ENCODE peak calls at places on chromosomes 4 and X, in ten cellular contexts. M is HepG2; H is tibial nerve; Q is right atrium auricular region; L is mammary epithelial cell; S is breast epithelium; Y is CD4-positive, alpha-beta T cell; O is GM23248; J is left ventricle myocardium inferior; A is cardiac muscle cell. E is an unnamed sample.

GRCh38 chrX:120302434-120302833 is 8.8 kb downstream of the TMEM255A start:
- DNase-seq in M (no peak), H (no peak), Q (no peak), L (peak), S (no peak), Y (peak), O (no peak), J (no peak), A (no peak), E (no peak)

GRCh38 chr4:84683065-84683464 is 100.1 kb downstream of the CDS1 start:
- DNase-seq in M (no peak), H (no peak), Q (no peak), L (no peak), S (no peak), Y (no peak), O (no peak), J (no peak), A (no peak), E (no peak)

GRCh38 chrX:23981222-23981621 is 45.8 kb downstream of the KLHL15 start:
- DNase-seq in M (no peak), H (no peak), Q (no peak), L (no peak), S (no peak), Y (no peak), O (no peak), J (no peak), A (no peak), E (no peak)

GRCh38 chr4:25523405-25523804 is 132.2 kb upstream of the SLC34A2 start:
- DNase-seq in M (peak), H (no peak), Q (no peak), L (no peak), S (no peak), Y (no peak), O (peak), J (no peak), A (peak), E (no peak)

GRCh38 chrX:5842601-5843000 is 386.1 kb downstream of the NLGN4X start:
- DNase-seq in M (no peak), H (no peak), Q (no peak), L (peak), S (no peak), Y (no peak), O (no peak), J (no peak), A (no peak), E (no peak)

GRCh38 chr4:144343143-144343755 is 202.7 kb upstream of the GYPA start:
- DNase-seq in M (no peak), H (no peak), Q (no peak), L (no peak), S (no peak), Y (no peak), O (peak), J (no peak), A (no peak), E (no peak)

GRCh38 chr4:88333741-88334405 is 44.8 kb upstream of the HERC6 start:
- DNase-seq in M (no peak), H (no peak), Q (no peak), L (peak), S (no peak), Y (no peak), O (peak), J (no peak), A (peak), E (no peak)

GRCh38 chr4:173534439-173534838 is 4.4 kb upstream of the HAND2 start:
- DNase-seq in M (no peak), H (no peak), Q (no peak), L (no peak), S (no peak), Y (no peak), O (peak), J (no peak), A (no peak), E (no peak)

GRCh38 chrX:54413753-54414152 is 26.5 kb upstream of the TSR2 start:
- DNase-seq in M (peak), H (no peak), Q (no peak), L (no peak), S (no peak), Y (no peak), O (peak), J (no peak), A (peak), E (no peak)

GRCh38 chrX:155577682-155578081 is 35.1 kb downstream of the TMLHE start:
- DNase-seq in M (no peak), H (no peak), Q (no peak), L (no peak), S (no peak), Y (no peak), O (no peak), J (no peak), A (no peak), E (no peak)

GRCh38 chr4:41437264-41437566 is 100.7 kb upstream of the LIMCH1 start:
- DNase-seq in M (no peak), H (no peak), Q (no peak), L (no peak), S (no peak), Y (no peak), O (no peak), J (no peak), A (no peak), E (no peak)

GRCh38 chr4:155967098-155967497 is 13.4 kb upstream of the CTSO start:
- DNase-seq in M (no peak), H (no peak), Q (no peak), L (no peak), S (no peak), Y (no peak), O (peak), J (no peak), A (no peak), E (no peak)

GRCh38 chr4:184882276-184882675 is 56.5 kb upstream of the ACSL1 start:
- DNase-seq in M (no peak), H (no peak), Q (no peak), L (no peak), S (no peak), Y (no peak), O (no peak), J (no peak), A (no peak), E (no peak)

GRCh38 chrX:132592880-132593279 is 104.0 kb upstream of the MBNL3 start:
- DNase-seq in M (peak), H (no peak), Q (no peak), L (no peak), S (no peak), Y (no peak), O (peak), J (no peak), A (peak), E (no peak)

GRCh38 chrX:94365736-94366135 is 691.7 kb downstream of the FAM133A start:
- DNase-seq in M (no peak), H (no peak), Q (no peak), L (no peak), S (no peak), Y (no peak), O (no peak), J (no peak), A (no peak), E (no peak)

GRCh38 chr4:102501635-102502382 is 650 bp downstream of the NFKB1 start:
- DNase-seq in M (peak), H (peak), Q (peak), L (peak), S (peak), Y (peak), O (peak), J (peak), A (peak), E (peak)
- H3K27ac ChIP-seq in M (peak), H (peak), Q (peak), L (peak), S (peak), Y (peak), O (peak), J (peak), A (peak), E (peak)

GRCh38 chr4:80207172-80207583 is 9.9 kb downstream of the PRDM8 start:
- DNase-seq in M (no peak), H (no peak), Q (no peak), L (no peak), S (no peak), Y (no peak), O (no peak), J (no peak), A (no peak), E (no peak)

GRCh38 chr4:80206111-80206510 is 8.8 kb downstream of the PRDM8 start:
- DNase-seq in M (no peak), H (no peak), Q (no peak), L (no peak), S (no peak), Y (no peak), O (no peak), J (no peak), A (no peak), E (no peak)

GRCh38 chr4:80208606-80209005 is 11.3 kb downstream of the PRDM8 start:
- DNase-seq in M (no peak), H (no peak), Q (no peak), L (no peak), S (no peak), Y (no peak), O (no peak), J (no peak), A (no peak), E (no peak)

GRCh38 chr4:80206541-80207171 is 9.4 kb downstream of the PRDM8 start:
- DNase-seq in M (no peak), H (no peak), Q (peak), L (no peak), S (no peak), Y (no peak), O (no peak), J (peak), A (peak), E (no peak)

GRCh38 chr4:80207664-80208063 is 10.4 kb downstream of the PRDM8 start:
- DNase-seq in M (no peak), H (no peak), Q (no peak), L (no peak), S (no peak), Y (no peak), O (no peak), J (no peak), A (no peak), E (no peak)
- H3K27ac ChIP-seq in M (no peak), H (no peak), Q (no peak), L (no peak), S (no peak), Y (no peak), O (no peak), J (no peak), A (no peak), E (no peak)

DNA sequence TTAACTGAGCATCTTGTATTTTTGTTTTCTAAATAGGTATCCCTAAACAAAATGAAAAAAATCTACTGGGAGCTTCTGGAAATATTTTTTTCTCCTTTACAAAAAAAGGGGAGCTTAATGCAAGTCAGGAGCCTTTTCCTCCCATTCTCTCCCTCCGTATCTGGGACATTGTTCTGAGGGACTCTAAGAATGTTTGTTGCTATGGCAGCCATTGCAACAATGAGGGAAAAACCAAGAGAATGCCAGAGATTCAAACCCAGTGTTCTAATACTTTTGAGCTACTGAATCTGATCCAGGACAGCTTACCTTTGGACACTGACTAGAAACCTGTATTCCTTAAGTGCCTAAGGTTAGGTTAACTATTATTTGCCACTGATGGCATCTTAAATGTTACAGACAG is 485.7 kb upstream of the HS3ST1 start:
- DNase-seq in M (no peak), H (no peak), Q (no peak), L (peak), S (no peak), Y (no peak), O (no peak), J (no peak), A (peak), E (no peak)
- H3K27ac ChIP-seq in M (no peak), H (no peak), Q (no peak), L (no peak), S (no peak), Y (no peak), O (no peak), J (no peak), A (no peak), E (no peak)

GRCh38 chr4:76804060-76804459 is 93.9 kb downstream of the SOWAHB start:
- DNase-seq in M (no peak), H (no peak), Q (no peak), L (no peak), S (no peak), Y (no peak), O (peak), J (no peak), A (peak), E (no peak)
- H3K27ac ChIP-seq in M (no peak), H (no peak), Q (no peak), L (peak), S (peak), Y (no peak), O (peak), J (peak), A (no peak), E (no peak)

DNA sequence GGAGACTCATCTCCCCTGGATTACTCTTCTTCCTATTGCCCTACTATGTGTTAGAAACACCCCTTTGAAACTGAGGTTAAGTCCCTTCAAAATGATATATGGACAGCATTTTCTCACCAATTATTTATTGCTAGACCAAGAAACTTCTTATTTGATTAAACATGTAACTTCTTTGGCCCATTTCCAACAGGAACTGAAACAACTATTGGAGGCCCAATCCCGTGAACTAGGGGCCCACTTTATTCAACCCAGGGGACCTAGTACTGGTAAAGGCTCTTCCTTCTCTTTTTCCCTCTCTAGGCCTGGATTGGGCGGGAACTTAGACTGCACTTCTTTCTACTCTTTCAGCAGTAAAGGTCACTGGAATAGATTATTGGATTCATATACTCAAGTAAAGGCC is 16.7 kb upstream of the COL25A1 start:
- DNase-seq in M (no peak), H (no peak), Q (no peak), L (no peak), S (no peak), Y (no peak), O (no peak), J (no peak), A (no peak), E (no peak)
- H3K27ac ChIP-seq in M (no peak), H (no peak), Q (no peak), L (no peak), S (no peak), Y (no peak), O (no peak), J (no peak), A (no peak), E (no peak)

DNA sequence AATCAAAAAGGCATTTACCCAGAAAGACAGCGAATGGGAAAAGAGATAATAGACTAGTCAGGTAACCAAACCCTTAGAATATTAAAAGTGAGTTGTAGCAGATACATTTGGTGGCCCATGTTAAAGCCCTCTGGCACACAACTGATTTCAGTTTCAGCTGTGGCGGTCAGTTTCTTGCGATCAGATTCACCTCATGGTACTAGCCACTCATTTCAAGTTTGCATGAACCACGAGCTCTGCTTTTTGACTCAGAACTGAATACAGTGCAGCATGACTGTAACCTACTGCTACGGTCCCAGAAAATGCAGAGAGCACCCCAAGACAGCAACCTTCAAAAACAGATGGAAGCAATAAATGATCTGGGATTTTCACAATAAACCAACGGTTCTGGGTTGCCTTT is 919.1 kb upstream of the PCDH10 start:
- DNase-seq in M (no peak), H (no peak), Q (no peak), L (no peak), S (no peak), Y (no peak), O (no peak), J (no peak), A (no peak), E (no peak)
- H3K27ac ChIP-seq in M (no peak), H (no peak), Q (no peak), L (no peak), S (no peak), Y (no peak), O (no peak), J (no peak), A (no peak), E (no peak)

DNA sequence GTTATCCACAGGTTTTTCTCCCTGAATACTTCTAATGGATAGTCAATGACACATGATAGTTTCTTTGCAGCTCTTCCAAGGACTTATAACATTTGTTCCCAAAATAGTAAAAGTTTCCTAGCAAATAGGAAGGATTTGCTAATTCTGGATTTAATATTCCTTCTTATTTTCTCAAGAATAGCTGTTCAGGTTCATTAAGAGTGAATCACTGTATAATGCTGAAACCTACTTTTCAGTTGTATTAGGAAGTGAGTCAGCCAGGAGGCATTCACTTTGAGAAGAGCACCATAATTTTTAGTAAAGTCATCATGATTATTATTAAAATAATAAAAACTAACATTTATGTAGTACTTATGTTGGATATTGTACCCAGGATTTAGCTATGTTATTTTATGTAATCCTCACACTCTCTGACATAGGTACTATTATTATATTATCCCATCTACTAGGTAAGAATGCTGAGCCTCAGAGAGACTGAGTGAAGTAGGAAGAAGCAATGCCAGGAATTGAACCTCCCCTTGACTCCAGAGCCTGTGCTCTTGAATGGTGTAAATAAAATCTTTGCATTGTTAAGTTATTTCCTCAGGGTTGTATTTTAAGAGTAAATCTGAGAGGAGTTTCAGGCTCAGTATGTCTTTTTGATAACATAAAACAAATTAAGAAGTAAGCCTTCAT is 114.8 kb downstream of the REELD1 start:
- DNase-seq in M (no peak), H (no peak), Q (no peak), L (peak), S (no peak), Y (no peak), O (peak), J (no peak), A (peak), E (no peak)
- H3K27ac ChIP-seq in M (no peak), H (no peak), Q (no peak), L (peak), S (no peak), Y (no peak), O (peak), J (no peak), A (no peak), E (peak)

E was measured in epithelial cell of prostate.